ENCODE peak calls at places on chromosome 21, in seven cellular contexts. P is endothelial cell of umbilical vein, O is A549, J is endodermal cell, U is Peyer's patch, T is GM12878, H is AG10803. L is an unnamed sample.

GRCh38 chr21:37257526-37257966 is 9.6 kb downstream of the VPS26C start:
- DNase-seq in P (peak), O (peak), J (no peak), U (peak), T (no peak), H (peak), L (peak)

GRCh38 chr21:14259669-14260458 is 43.9 kb downstream of the RBM11 start:
- DNase-seq in P (peak), O (peak), J (no peak), U (no peak), T (no peak), H (peak), L (peak)

GRCh38 chr21:35234725-35235124 is 185.6 kb upstream of the RUNX1 start:
- DNase-seq in P (no peak), O (no peak), J (no peak), U (no peak), T (peak), H (peak), L (no peak)

GRCh38 chr21:30620080-30620479 is 347 bp upstream of the KRTAP20-4 start:
- DNase-seq in P (no peak), O (no peak), J (no peak), U (no peak), T (no peak), H (no peak), L (no peak)

GRCh38 chr21:35575280-35575915 is 484.9 kb downstream of the SETD4 start:
- DNase-seq in P (no peak), O (no peak), J (no peak), U (no peak), T (no peak), H (peak), L (peak)

GRCh38 chr21:42395910-42396625 is at the start of gene TMPRSS3:
- DNase-seq in P (no peak), O (peak), J (no peak), U (no peak), T (no peak), H (no peak), L (no peak)

GRCh38 chr21:44255519-44255981 is 6.1 kb downstream of the DNMT3L start:
- DNase-seq in P (no peak), O (no peak), J (no peak), U (no peak), T (no peak), H (peak), L (peak)

GRCh38 chr21:46568562-46568961 is 36.3 kb downstream of the S100B start:
- DNase-seq in P (no peak), O (no peak), J (no peak), U (no peak), T (no peak), H (no peak), L (no peak)

GRCh38 chr21:35350965-35351364 is 301.9 kb upstream of the RUNX1 start:
- DNase-seq in P (no peak), O (no peak), J (no peak), U (no peak), T (no peak), H (peak), L (no peak)

GRCh38 chr21:36431252-36431651 is 46.1 kb downstream of the CHAF1B start:
- DNase-seq in P (peak), O (no peak), J (no peak), U (no peak), T (no peak), H (no peak), L (no peak)

GRCh38 chr21:44868707-44869106 is 4.8 kb downstream of the PTTG1IP start:
- DNase-seq in P (no peak), O (no peak), J (no peak), U (no peak), T (no peak), H (no peak), L (no peak)

GRCh38 chr21:16069713-16070112 is 339.9 kb downstream of the USP25 start:
- DNase-seq in P (no peak), O (no peak), J (no peak), U (no peak), T (no peak), H (peak), L (no peak)

GRCh38 chr21:44958471-44959191 is 18.8 kb downstream of the SLX9 start:
- DNase-seq in P (peak), O (no peak), J (no peak), U (peak), T (no peak), H (peak), L (peak)

GRCh38 chr21:15631342-15631741 is 98.4 kb upstream of the USP25 start:
- DNase-seq in P (peak), O (peak), J (no peak), U (no peak), T (no peak), H (peak), L (peak)

GRCh38 chr21:17513214-17514123 is 626 bp downstream of the CXADR start:
- DNase-seq in P (peak), O (peak), J (peak), U (no peak), T (no peak), H (no peak), L (peak)

GRCh38 chr21:21188513-21189188 is 190.4 kb downstream of the NCAM2 start:
- DNase-seq in P (no peak), O (no peak), J (no peak), U (no peak), T (no peak), H (no peak), L (peak)

GRCh38 chr21:42460391-42461184 is 35.4 kb downstream of the RSPH1 start:
- DNase-seq in P (no peak), O (no peak), J (peak), U (peak), T (peak), H (no peak), L (no peak)

GRCh38 chr21:42161401-42161956 is 57.5 kb upstream of the ABCG1 start:
- DNase-seq in P (no peak), O (no peak), J (no peak), U (no peak), T (no peak), H (no peak), L (no peak)

GRCh38 chr21:37232274-37233018 is 34.7 kb downstream of the VPS26C start:
- DNase-seq in P (no peak), O (no peak), J (no peak), U (no peak), T (no peak), H (no peak), L (no peak)

GRCh38 chr21:30629173-30629572 is 5.8 kb upstream of the KRTAP20-2 start:
- DNase-seq in P (no peak), O (no peak), J (no peak), U (no peak), T (no peak), H (no peak), L (peak)

GRCh38 chr21:45615145-45615711 is 28.3 kb upstream of the PCBP3 start:
- DNase-seq in P (no peak), O (peak), J (peak), U (peak), T (peak), H (no peak), L (peak)

GRCh38 chr21:37365657-37366487 is 701 bp upstream of the DYRK1A start:
- DNase-seq in P (peak), O (peak), J (peak), U (peak), T (no peak), H (peak), L (peak)

GRCh38 chr21:30257773-30258172 is 25.0 kb downstream of the KRTAP24-1 start:
- DNase-seq in P (no peak), O (peak), J (peak), U (no peak), T (no peak), H (peak), L (peak)

GRCh38 chr21:34130598-34130985 is 57.2 kb downstream of the MRPS6 start:
- DNase-seq in P (no peak), O (no peak), J (no peak), U (no peak), T (no peak), H (no peak), L (no peak)
- H3K4me3 ChIP-seq in P (no peak), O (no peak), J (no peak), U (no peak), T (no peak), H (no peak), L (no peak)

GRCh38 chr21:39447264-39447663 is 1.7 kb upstream of the LCA5L start:
- DNase-seq in P (no peak), O (no peak), J (no peak), U (no peak), T (no peak), H (no peak), L (no peak)

GRCh38 chr21:39444406-39445145 is 1.0 kb downstream of the LCA5L start:
- DNase-seq in P (peak), O (no peak), J (peak), U (no peak), T (no peak), H (peak), L (peak)

GRCh38 chr21:39445339-39446269 is at the start of gene LCA5L:
- DNase-seq in P (peak), O (peak), J (peak), U (peak), T (peak), H (peak), L (peak)

GRCh38 chr21:39439232-39439631 is 6.3 kb downstream of the LCA5L start:
- DNase-seq in P (no peak), O (no peak), J (no peak), U (no peak), T (no peak), H (no peak), L (no peak)

DNA sequence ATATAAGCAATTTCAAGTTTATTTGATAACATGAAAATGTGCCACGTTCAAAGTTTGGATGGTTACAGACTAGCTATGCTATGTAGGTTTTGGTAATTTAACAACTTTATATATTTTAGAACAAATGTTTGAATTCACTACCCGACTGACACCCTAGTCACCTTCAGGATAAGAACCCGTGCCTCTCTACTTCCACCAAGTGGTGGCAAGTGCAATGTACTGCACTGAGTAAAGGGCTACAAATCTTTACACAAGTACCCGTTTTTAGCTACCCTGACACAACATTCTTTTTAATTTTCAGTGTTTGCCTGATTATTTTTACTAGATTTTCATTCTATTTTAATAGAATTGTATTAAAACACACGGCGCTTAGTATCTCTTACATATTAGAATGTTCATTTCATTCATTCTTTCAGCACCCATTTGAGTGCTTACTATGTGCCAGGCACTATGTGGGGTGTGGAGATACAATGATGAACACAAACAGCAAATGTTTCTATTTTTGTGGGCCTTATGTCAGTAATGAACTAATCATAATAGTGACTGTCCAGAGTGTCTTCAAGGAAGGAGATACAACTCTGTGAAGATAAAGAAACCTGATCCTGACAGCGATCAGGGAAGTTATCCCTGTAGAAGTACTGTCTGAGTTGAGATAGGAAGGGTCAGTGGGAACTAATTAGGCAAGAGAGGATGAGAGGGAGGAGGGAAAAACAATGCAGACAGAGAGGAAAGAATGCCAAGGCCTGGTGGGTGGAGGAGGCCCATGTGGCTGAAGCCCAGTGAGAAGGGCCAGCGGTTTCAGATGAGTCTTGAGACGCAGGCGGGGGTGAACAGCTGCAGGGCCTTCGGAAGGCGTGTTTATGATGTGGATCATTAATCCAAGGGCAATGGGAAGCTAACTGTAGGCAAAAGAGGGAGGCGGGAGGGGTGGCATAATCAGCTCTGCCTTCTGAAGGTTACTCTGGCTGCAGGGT is 3.8 kb downstream of the LCA5L start:
- DNase-seq in P (peak), O (peak), J (peak), U (no peak), T (no peak), H (peak), L (peak)
- TF ChIP-seq CTCF in P (peak), O (peak), J (peak), U (peak), T (peak), H (peak), L (peak)

DNA sequence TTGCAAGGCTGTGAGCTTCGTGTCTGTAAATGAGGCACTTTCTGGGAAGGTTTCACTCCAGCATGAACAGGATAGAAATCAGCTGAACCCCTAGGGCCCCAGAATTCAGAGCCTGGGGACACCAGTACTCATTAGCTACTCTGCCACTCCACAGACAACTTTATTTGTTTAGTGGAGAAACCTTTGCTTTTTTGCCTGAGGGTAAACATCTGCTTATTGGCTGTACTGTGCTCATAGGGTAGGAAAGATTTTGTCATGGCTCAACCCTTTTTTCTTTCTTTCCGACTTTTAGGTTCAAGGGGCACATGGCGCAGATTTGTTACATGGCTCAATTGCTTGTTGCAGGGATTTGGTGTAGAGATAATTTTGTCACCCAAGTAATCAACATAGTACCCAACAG is 138.4 kb upstream of the BACE2 start:
- DNase-seq in P (no peak), O (no peak), J (no peak), U (no peak), T (no peak), H (no peak), L (no peak)
- H3K4me3 ChIP-seq in P (no peak), O (no peak), J (no peak), U (no peak), T (no peak), H (no peak), L (no peak)

DNA sequence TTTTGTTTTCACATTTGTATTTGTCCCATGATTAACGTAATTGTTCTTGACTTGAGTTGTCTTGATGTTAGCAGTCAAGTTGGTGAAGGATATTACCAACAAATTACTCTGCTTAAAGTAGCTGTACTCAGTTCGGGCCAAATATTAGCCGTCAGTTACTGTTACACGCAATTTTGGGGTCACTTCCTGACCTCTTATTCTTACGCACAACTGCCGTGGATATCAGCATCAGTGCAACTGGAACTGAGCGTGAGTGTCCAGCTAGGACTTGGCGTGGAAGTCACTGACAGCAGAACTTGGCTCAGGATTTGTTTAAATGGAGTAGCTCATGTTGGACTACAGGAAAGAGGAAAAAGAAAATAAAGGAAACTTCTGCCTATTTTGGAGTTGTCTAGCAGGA is 56.4 kb downstream of the ADAMTS1 start:
- DNase-seq in P (peak), O (no peak), J (no peak), U (no peak), T (no peak), H (no peak), L (peak)
- TF ChIP-seq CTCF in P (no peak), O (no peak), J (no peak), U (no peak), T (no peak), H (no peak), L (no peak)

DNA sequence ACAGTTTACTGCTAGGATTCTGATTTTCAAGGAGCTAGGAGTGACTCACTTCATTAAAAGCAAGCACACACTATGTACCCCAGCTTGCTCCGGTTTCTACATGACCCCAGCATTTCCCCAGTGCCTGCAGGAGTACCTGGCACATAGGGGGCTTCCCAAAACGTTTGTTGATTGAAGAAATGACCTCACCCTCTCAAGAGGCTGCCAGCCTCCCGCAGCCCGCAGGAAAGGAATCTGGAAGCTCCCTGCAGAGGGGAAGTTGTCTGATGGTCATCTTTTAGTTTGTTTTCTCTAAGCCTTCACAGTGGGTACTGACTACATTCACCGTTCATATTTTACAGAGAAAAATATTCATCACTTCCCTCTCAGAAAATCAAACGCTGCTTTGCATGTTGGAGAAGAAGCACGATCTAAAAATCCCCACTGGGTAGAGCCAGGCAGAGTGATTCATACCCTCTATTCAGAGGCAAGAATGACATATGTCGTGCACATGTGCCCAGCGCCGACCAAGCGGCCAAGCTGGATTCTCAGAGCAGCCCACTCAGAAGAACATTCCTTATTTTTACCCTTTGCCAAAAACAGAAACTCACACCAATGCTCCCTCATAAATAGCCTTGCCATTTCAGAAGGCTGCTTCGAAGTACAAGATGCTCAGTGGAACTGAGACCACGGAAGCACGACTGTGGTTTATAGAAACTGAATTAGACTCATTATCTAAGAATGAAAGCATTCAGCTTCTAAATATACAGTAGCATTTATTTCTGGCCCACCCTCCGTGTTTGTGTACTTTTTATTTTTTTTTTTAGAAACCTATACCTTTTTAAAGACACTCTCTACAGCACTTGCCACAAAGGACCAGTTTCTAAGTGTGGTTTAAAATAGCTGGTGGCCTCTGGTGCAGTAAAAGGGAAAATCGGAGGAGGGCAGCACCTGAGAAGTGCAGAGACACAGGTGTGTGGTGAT is 143.2 kb downstream of the MIS18A start:
- DNase-seq in P (no peak), O (no peak), J (peak), U (no peak), T (peak), H (peak), L (no peak)
- H3K4me3 ChIP-seq in P (no peak), O (no peak), J (no peak), U (no peak), T (peak), H (no peak), L (no peak)

L was measured in fibroblast of pulmonary artery.